ENCODE peak calls at places on chromosomes 5 and 9, in six cellular contexts. One of them, this sample, is unnamed.
A peak's percentile ranks its signal among the peaks of the same experiment; 100 is the strongest.

GRCh38 chr5:24643880-24644279 is 898 bp downstream of the CDH10 start:
- DNase-seq in heart right ventricle: no peak
- DNase-seq in fibroblast of mammary gland: no peak
- DNase-seq in foreskin fibroblast: no peak
- DNase-seq in A549: no peak
- DNase-seq in kidney epithelial cell: no peak
- DNase-seq in this sample: no peak

GRCh38 chr5:132489051-132489770 is 1.4 kb downstream of the IRF1 start:
- DNase-seq in kidney epithelial cell: no peak
- DNase-seq in heart right ventricle: no peak
- DNase-seq in foreskin fibroblast: no peak
- DNase-seq in A549: no peak
- DNase-seq in fibroblast of mammary gland: no peak
- DNase-seq in this sample: no peak

GRCh38 chr9:110078626-110079025 is 129.3 kb downstream of the C9orf152 start:
- DNase-seq in A549: no peak
- DNase-seq in foreskin fibroblast: no peak
- DNase-seq in kidney epithelial cell: no peak
- DNase-seq in heart right ventricle: no peak
- DNase-seq in fibroblast of mammary gland: no peak
- DNase-seq in this sample: no peak

GRCh38 chr5:67234671-67235176 is 38.1 kb upstream of the CD180 start:
- DNase-seq in fibroblast of mammary gland: peak; percentile 93
- DNase-seq in heart right ventricle: peak; percentile 73
- DNase-seq in kidney epithelial cell: no peak
- DNase-seq in foreskin fibroblast: peak; percentile 68
- DNase-seq in A549: no peak
- DNase-seq in this sample: peak; percentile 69

GRCh38 chr9:105037139-105037538 is 109.2 kb upstream of the ABCA1 start:
- DNase-seq in heart right ventricle: no peak
- DNase-seq in A549: no peak
- DNase-seq in fibroblast of mammary gland: no peak
- DNase-seq in kidney epithelial cell: no peak
- DNase-seq in foreskin fibroblast: no peak
- DNase-seq in this sample: no peak

GRCh38 chr5:60852317-60852716 is 8.2 kb upstream of the ELOVL7 start:
- DNase-seq in fibroblast of mammary gland: no peak
- DNase-seq in heart right ventricle: no peak
- DNase-seq in foreskin fibroblast: no peak
- DNase-seq in kidney epithelial cell: no peak
- DNase-seq in A549: no peak
- DNase-seq in this sample: no peak

GRCh38 chr9:86939311-86939710 is 8.0 kb downstream of the GAS1 start:
- DNase-seq in fibroblast of mammary gland: no peak
- DNase-seq in A549: no peak
- DNase-seq in foreskin fibroblast: no peak
- DNase-seq in kidney epithelial cell: no peak
- DNase-seq in heart right ventricle: no peak
- DNase-seq in this sample: no peak

GRCh38 chr9:13448482-13448881 is 169.0 kb upstream of the MPDZ start:
- DNase-seq in foreskin fibroblast: no peak
- DNase-seq in heart right ventricle: no peak
- DNase-seq in fibroblast of mammary gland: no peak
- DNase-seq in kidney epithelial cell: no peak
- DNase-seq in A549: no peak
- DNase-seq in this sample: no peak

GRCh38 chr9:137030528-137030927 is 1.4 kb downstream of the FUT7 start:
- DNase-seq in foreskin fibroblast: no peak
- DNase-seq in A549: no peak
- DNase-seq in kidney epithelial cell: no peak
- DNase-seq in fibroblast of mammary gland: no peak
- DNase-seq in heart right ventricle: no peak
- DNase-seq in this sample: no peak

GRCh38 chr9:113509463-113509862 is 45.9 kb downstream of the RGS3 start:
- DNase-seq in A549: no peak
- DNase-seq in foreskin fibroblast: peak; percentile 44
- DNase-seq in heart right ventricle: no peak
- DNase-seq in fibroblast of mammary gland: peak; percentile 52
- DNase-seq in kidney epithelial cell: no peak
- DNase-seq in this sample: no peak

GRCh38 chr9:94929373-94929764 is 202.9 kb downstream of the AOPEP start:
- DNase-seq in A549: no peak
- DNase-seq in kidney epithelial cell: no peak
- DNase-seq in fibroblast of mammary gland: no peak
- DNase-seq in heart right ventricle: peak; percentile 86
- DNase-seq in foreskin fibroblast: no peak
- DNase-seq in this sample: no peak

GRCh38 chr9:976258-976804 is at the start of gene DMRT3:
- DNase-seq in fibroblast of mammary gland: no peak
- DNase-seq in kidney epithelial cell: no peak
- DNase-seq in A549: no peak
- DNase-seq in heart right ventricle: no peak
- DNase-seq in foreskin fibroblast: no peak
- DNase-seq in this sample: no peak

GRCh38 chr5:59923465-59923864 is 29.9 kb upstream of the PDE4D start:
- DNase-seq in heart right ventricle: no peak
- DNase-seq in kidney epithelial cell: no peak
- DNase-seq in fibroblast of mammary gland: peak; percentile 27
- DNase-seq in foreskin fibroblast: peak; percentile 15
- DNase-seq in A549: peak; percentile 25
- DNase-seq in this sample: peak; percentile 10

GRCh38 chr5:6177926-6178325 is 200.4 kb downstream of the MED10 start:
- DNase-seq in heart right ventricle: no peak
- DNase-seq in fibroblast of mammary gland: no peak
- DNase-seq in kidney epithelial cell: no peak
- DNase-seq in A549: no peak
- DNase-seq in foreskin fibroblast: no peak
- DNase-seq in this sample: no peak

GRCh38 chr9:122180633-122181032 is 20.9 kb downstream of the MORN5 start:
- DNase-seq in kidney epithelial cell: peak; percentile 80
- DNase-seq in fibroblast of mammary gland: peak; percentile 87
- DNase-seq in foreskin fibroblast: peak; percentile 72
- DNase-seq in A549: peak; percentile 65
- DNase-seq in heart right ventricle: no peak
- DNase-seq in this sample: peak; percentile 44

GRCh38 chr9:113624721-113625120 is 161.2 kb downstream of the RGS3 start:
- DNase-seq in A549: no peak
- DNase-seq in fibroblast of mammary gland: peak; percentile 48
- DNase-seq in kidney epithelial cell: no peak
- DNase-seq in foreskin fibroblast: peak; percentile 87
- DNase-seq in heart right ventricle: no peak
- DNase-seq in this sample: no peak

GRCh38 chr5:72152506-72152905 is 45.2 kb downstream of the MAP1B start:
- DNase-seq in foreskin fibroblast: no peak
- DNase-seq in fibroblast of mammary gland: peak; percentile 74
- DNase-seq in kidney epithelial cell: no peak
- DNase-seq in heart right ventricle: no peak
- DNase-seq in A549: no peak
- DNase-seq in this sample: no peak

GRCh38 chr9:7161469-7161868 is 403.7 kb downstream of the KDM4C start:
- DNase-seq in fibroblast of mammary gland: no peak
- DNase-seq in kidney epithelial cell: no peak
- DNase-seq in foreskin fibroblast: no peak
- DNase-seq in heart right ventricle: no peak
- DNase-seq in A549: no peak
- DNase-seq in this sample: no peak

GRCh38 chr9:133117271-133118178 is 3.5 kb downstream of the RALGDS start:
- DNase-seq in kidney epithelial cell: no peak
- DNase-seq in foreskin fibroblast: no peak
- DNase-seq in A549: no peak
- DNase-seq in heart right ventricle: peak; percentile 50
- DNase-seq in fibroblast of mammary gland: peak; percentile 42
- DNase-seq in this sample: no peak

GRCh38 chr9:29514336-29514735 is 1941.1 kb upstream of the C9orf72 start:
- DNase-seq in foreskin fibroblast: no peak
- DNase-seq in kidney epithelial cell: no peak
- DNase-seq in heart right ventricle: no peak
- DNase-seq in fibroblast of mammary gland: peak; percentile 7
- DNase-seq in A549: peak; percentile 1
- DNase-seq in this sample: no peak

GRCh38 chr9:110083866-110084265 is 124.1 kb downstream of the C9orf152 start:
- DNase-seq in A549: no peak
- DNase-seq in fibroblast of mammary gland: no peak
- DNase-seq in kidney epithelial cell: no peak
- DNase-seq in heart right ventricle: no peak
- DNase-seq in foreskin fibroblast: no peak
- DNase-seq in this sample: no peak

GRCh38 chr5:163914911-163915310 is 409.5 kb downstream of the MAT2B start:
- DNase-seq in foreskin fibroblast: no peak
- DNase-seq in fibroblast of mammary gland: no peak
- DNase-seq in A549: no peak
- DNase-seq in heart right ventricle: no peak
- DNase-seq in kidney epithelial cell: no peak
- DNase-seq in this sample: no peak

GRCh38 chr9:15104826-15105420 is 194.7 kb upstream of the FREM1 start:
- DNase-seq in fibroblast of mammary gland: peak; percentile 47
- DNase-seq in foreskin fibroblast: no peak
- DNase-seq in A549: peak; percentile 41
- DNase-seq in heart right ventricle: peak; percentile 20
- DNase-seq in kidney epithelial cell: peak; percentile 1
- DNase-seq in this sample: no peak

GRCh38 chr5:95771109-95771708 is 40.1 kb downstream of the RHOBTB3 start:
- DNase-seq in fibroblast of mammary gland: no peak
- DNase-seq in A549: no peak
- DNase-seq in kidney epithelial cell: no peak
- DNase-seq in heart right ventricle: peak; percentile 62
- DNase-seq in foreskin fibroblast: no peak
- DNase-seq in this sample: no peak

GRCh38 chr5:135569755-135570452 is 8.9 kb downstream of the CXCL14 start:
- DNase-seq in foreskin fibroblast: peak; percentile 32
- DNase-seq in A549: peak; percentile 51
- DNase-seq in kidney epithelial cell: no peak
- DNase-seq in fibroblast of mammary gland: peak; percentile 33
- DNase-seq in heart right ventricle: no peak
- DNase-seq in this sample: no peak

DNA sequence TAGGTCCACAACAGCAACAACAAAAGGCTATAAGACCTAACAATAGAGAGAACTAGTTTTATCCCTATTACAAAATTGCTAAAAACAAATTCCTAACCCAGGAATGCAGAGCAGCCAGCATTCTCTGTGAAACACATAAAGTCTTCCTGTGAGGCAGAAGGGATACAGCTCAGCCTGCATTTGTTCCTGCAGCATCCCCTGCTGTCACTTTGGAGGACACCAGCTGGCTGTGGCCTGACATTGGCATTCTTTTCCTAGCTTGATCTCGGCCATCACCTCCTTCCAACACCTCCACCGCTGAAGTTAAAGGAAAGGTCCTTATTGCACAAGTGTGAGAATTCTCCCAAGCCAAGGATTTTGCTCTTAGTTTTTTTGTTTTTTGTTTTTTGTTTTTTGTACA is 186.1 kb downstream of the SNCAIP start:
- DNase-seq in A549: no peak
- DNase-seq in fibroblast of mammary gland: no peak
- DNase-seq in kidney epithelial cell: no peak
- DNase-seq in heart right ventricle: no peak
- DNase-seq in foreskin fibroblast: peak; percentile 2
- DNase-seq in this sample: no peak
- TF ChIP-seq CTCF in A549: no peak
- TF ChIP-seq CTCF in fibroblast of mammary gland: no peak
- TF ChIP-seq CTCF in kidney epithelial cell: peak; percentile 24
- TF ChIP-seq CTCF in heart right ventricle: peak; percentile 22
- TF ChIP-seq CTCF in foreskin fibroblast: peak; percentile 44
- TF ChIP-seq CTCF in this sample: peak; percentile 16

GRCh38 chr5:143760137-143760505 is 51.8 kb upstream of the HMHB1 start:
- DNase-seq in kidney epithelial cell: no peak
- DNase-seq in foreskin fibroblast: no peak
- DNase-seq in heart right ventricle: no peak
- DNase-seq in A549: no peak
- DNase-seq in fibroblast of mammary gland: no peak
- DNase-seq in this sample: no peak
- H3K4me3 ChIP-seq in kidney epithelial cell: no peak overlapping the region
- H3K4me3 ChIP-seq in foreskin fibroblast: no peak overlapping the region
- H3K4me3 ChIP-seq in heart right ventricle: no peak overlapping the region
- H3K4me3 ChIP-seq in A549: no peak overlapping the region
- H3K4me3 ChIP-seq in fibroblast of mammary gland: no peak overlapping the region
- H3K4me3 ChIP-seq in this sample: no peak overlapping the region

GRCh38 chr9:36146666-36147065 is 10.1 kb downstream of the GLIPR2 start:
- DNase-seq in A549: no peak
- DNase-seq in fibroblast of mammary gland: no peak
- DNase-seq in heart right ventricle: no peak
- DNase-seq in foreskin fibroblast: no peak
- DNase-seq in kidney epithelial cell: no peak
- DNase-seq in this sample: no peak

GRCh38 chr9:36147441-36148175 is 11.1 kb downstream of the GLIPR2 start:
- DNase-seq in foreskin fibroblast: no peak
- DNase-seq in heart right ventricle: no peak
- DNase-seq in fibroblast of mammary gland: no peak
- DNase-seq in kidney epithelial cell: no peak
- DNase-seq in A549: no peak
- DNase-seq in this sample: no peak

GRCh38 chr9:36144322-36145206 is 8.0 kb downstream of the GLIPR2 start:
- DNase-seq in A549: no peak
- DNase-seq in fibroblast of mammary gland: no peak
- DNase-seq in kidney epithelial cell: no peak
- DNase-seq in heart right ventricle: no peak
- DNase-seq in foreskin fibroblast: no peak
- DNase-seq in this sample: no peak

GRCh38 chr9:36148652-36149051 is 12.1 kb downstream of the GLIPR2 start:
- DNase-seq in foreskin fibroblast: peak; percentile 97
- DNase-seq in fibroblast of mammary gland: peak; percentile 99
- DNase-seq in heart right ventricle: peak; percentile 91
- DNase-seq in A549: peak; percentile 85
- DNase-seq in kidney epithelial cell: peak; percentile 88
- DNase-seq in this sample: peak; percentile 91

DNA sequence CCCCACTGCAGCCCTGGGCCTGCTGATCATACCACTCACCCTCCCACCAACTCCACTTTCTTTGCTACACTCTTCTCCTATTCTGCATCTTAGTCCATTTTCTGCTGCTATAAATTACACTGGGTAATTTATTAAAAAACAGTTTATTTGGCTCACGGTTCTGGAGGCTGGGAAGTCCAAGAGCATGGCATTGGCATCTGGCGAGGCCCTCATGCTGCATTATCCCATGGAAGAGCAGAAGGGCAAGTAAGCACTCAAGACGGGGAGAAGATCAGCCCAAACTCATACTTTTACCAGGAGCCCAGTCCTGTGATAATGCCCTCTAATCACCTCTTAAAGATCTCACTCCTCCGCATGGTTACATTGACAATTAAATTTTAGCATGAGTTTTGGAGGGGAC is 9.4 kb downstream of the GLIPR2 start:
- DNase-seq in heart right ventricle: no peak
- DNase-seq in fibroblast of mammary gland: no peak
- DNase-seq in kidney epithelial cell: no peak
- DNase-seq in A549: no peak
- DNase-seq in foreskin fibroblast: no peak
- DNase-seq in this sample: no peak
- TF ChIP-seq CTCF in heart right ventricle: no peak
- TF ChIP-seq CTCF in fibroblast of mammary gland: no peak
- TF ChIP-seq CTCF in kidney epithelial cell: no peak
- TF ChIP-seq CTCF in A549: no peak
- TF ChIP-seq CTCF in foreskin fibroblast: no peak
- TF ChIP-seq CTCF in this sample: no peak

GRCh38 chr9:127578627-127578951 is 33.5 kb upstream of the STXBP1 start:
- DNase-seq in fibroblast of mammary gland: no peak
- DNase-seq in A549: no peak
- DNase-seq in foreskin fibroblast: no peak
- DNase-seq in kidney epithelial cell: no peak
- DNase-seq in heart right ventricle: no peak
- DNase-seq in this sample: no peak
- H3K4me3 ChIP-seq in fibroblast of mammary gland: peak overlapping the region; percentile 29
- H3K4me3 ChIP-seq in A549: peak overlapping the region; percentile 52
- H3K4me3 ChIP-seq in foreskin fibroblast: peak overlapping the region; percentile 50
- H3K4me3 ChIP-seq in kidney epithelial cell: peak overlapping the region; percentile 20
- H3K4me3 ChIP-seq in heart right ventricle: peak overlapping the region; percentile 18
- H3K4me3 ChIP-seq in this sample: peak overlapping the region; percentile 46

This sample was measured in HFF-Myc.